ENCODE peak calls at places on chromosomes 2 and 18, in seven cellular contexts. W is K562, V is colonic mucosa, Q is cardiac muscle cell, X is left ventricle myocardium inferior, I is transverse colon, L is foreskin keratinocyte. G is an unnamed sample.

GRCh38 chr2:168749264-168749663 is 53.2 kb upstream of the NOSTRIN start:
- DNase-seq in W (no peak), V (no peak), Q (no peak), X (no peak), I (no peak), L (no peak), G (no peak)

GRCh38 chr2:239549711-239550265 is 149.0 kb upstream of the HDAC4 start:
- DNase-seq in W (no peak), V (no peak), Q (no peak), X (no peak), I (no peak), L (no peak), G (no peak)

GRCh38 chr2:98771771-98772521 is 41.0 kb upstream of the MGAT4A start:
- DNase-seq in W (no peak), V (no peak), Q (peak; percentile 90), X (no peak), I (no peak), L (no peak), G (no peak)

GRCh38 chr2:219430633-219431615 is 3.7 kb upstream of the SPEG start:
- DNase-seq in W (no peak), V (no peak), Q (peak; percentile 53), X (peak; percentile 74), I (no peak), L (no peak), G (no peak)

GRCh38 chr2:17877811-17878221 is 651 bp upstream of the KCNS3 start:
- DNase-seq in W (no peak), V (peak; percentile 36), Q (peak; percentile 8), X (no peak), I (peak; percentile 15), L (no peak), G (no peak)

GRCh38 chr2:241968417-241968816 is 98.9 kb downstream of the RTP5 start:
- DNase-seq in W (no peak), V (no peak), Q (no peak), X (no peak), I (no peak), L (no peak), G (no peak)

GRCh38 chr2:111704246-111704645 is 179.7 kb downstream of the ANAPC1 start:
- DNase-seq in W (no peak), V (peak; percentile 15), Q (peak; percentile 35), X (no peak), I (no peak), L (no peak), G (no peak)

GRCh38 chr2:233598952-233599351 is 18.5 kb upstream of the UGT1A8 start:
- DNase-seq in W (no peak), V (no peak), Q (no peak), X (no peak), I (no peak), L (no peak), G (no peak)

GRCh38 chr18:6520901-6521300 is 106.2 kb upstream of the L3MBTL4 start:
- DNase-seq in W (no peak), V (no peak), Q (no peak), X (no peak), I (no peak), L (no peak), G (no peak)

GRCh38 chr18:46672062-46672970 is 15.3 kb upstream of the LOXHD1 start:
- DNase-seq in W (no peak), V (no peak), Q (no peak), X (no peak), I (no peak), L (no peak), G (no peak)

GRCh38 chr2:128619471-128620325 is 301.0 kb upstream of the HS6ST1 start:
- DNase-seq in W (no peak), V (no peak), Q (no peak), X (no peak), I (no peak), L (no peak), G (no peak)

GRCh38 chr2:171688129-171688465 is 828 bp downstream of the DYNC1I2 start:
- DNase-seq in W (peak; percentile 43), V (no peak), Q (peak; percentile 33), X (no peak), I (no peak), L (no peak), G (no peak)

GRCh38 chr2:119402645-119403560 is 28.8 kb upstream of the TMEM37 start:
- DNase-seq in W (no peak), V (peak; percentile 84), Q (peak; percentile 32), X (peak; percentile 30), I (peak; percentile 71), L (no peak), G (no peak)

GRCh38 chr2:230908595-230909191 is 16.3 kb downstream of the GPR55 start:
- DNase-seq in W (peak; percentile 76), V (peak; percentile 55), Q (peak; percentile 67), X (no peak), I (peak; percentile 53), L (peak; percentile 71), G (no peak)
- H3K4me1 ChIP-seq in W (peaks cover 36% of the 10 kb centered on the region), V (no peaks in the 10 kb centered on the region), Q (peaks cover 19% of the 10 kb centered on the region), X (peaks cover 11% of the 10 kb centered on the region), I (peaks cover 19% of the 10 kb centered on the region), L (peaks cover 3% of the 10 kb centered on the region), G (no peaks in the 10 kb centered on the region)

GRCh38 chr2:84958135-84959044 is 12.6 kb upstream of the KCMF1 start:
- DNase-seq in W (no peak), V (peak; percentile 53), Q (peak; percentile 76), X (no peak), I (peak; percentile 55), L (peak; percentile 99), G (no peak)

GRCh38 chr2:84959045-84959493 is 11.9 kb upstream of the KCMF1 start:
- DNase-seq in W (no peak), V (no peak), Q (peak; percentile 68), X (no peak), I (no peak), L (peak; percentile 67), G (no peak)

GRCh38 chr2:84957771-84958134 is 13.2 kb upstream of the KCMF1 start:
- DNase-seq in W (no peak), V (no peak), Q (no peak), X (no peak), I (no peak), L (no peak), G (no peak)

GRCh38 chr2:84959494-84960156 is 11.3 kb upstream of the KCMF1 start:
- DNase-seq in W (no peak), V (no peak), Q (peak; percentile 17), X (no peak), I (no peak), L (no peak), G (no peak)

DNA sequence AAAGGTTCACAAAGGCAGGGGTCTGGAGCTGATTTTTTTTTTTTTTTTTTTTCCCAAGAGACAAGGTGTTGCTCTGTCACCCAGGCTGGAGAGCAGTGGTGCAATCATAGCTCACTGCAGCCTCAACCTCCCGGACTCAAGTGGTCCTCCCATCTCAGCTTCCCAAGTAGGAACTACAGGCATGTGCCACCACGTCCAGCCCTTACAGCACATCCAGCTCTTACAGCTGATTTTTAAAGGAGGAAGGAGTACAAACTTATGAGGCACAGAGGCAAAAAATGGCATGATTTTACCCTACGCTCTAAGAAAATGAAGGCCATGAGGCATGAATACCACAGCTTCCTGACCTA is 10.8 kb upstream of the KCMF1 start:
- DNase-seq in W (no peak), V (no peak), Q (no peak), X (no peak), I (no peak), L (no peak), G (no peak)
- TF ChIP-seq CTCF in W (no peak), V (no peak), Q (no peak), X (no peak), I (no peak), L (no peak), G (no peak)

DNA sequence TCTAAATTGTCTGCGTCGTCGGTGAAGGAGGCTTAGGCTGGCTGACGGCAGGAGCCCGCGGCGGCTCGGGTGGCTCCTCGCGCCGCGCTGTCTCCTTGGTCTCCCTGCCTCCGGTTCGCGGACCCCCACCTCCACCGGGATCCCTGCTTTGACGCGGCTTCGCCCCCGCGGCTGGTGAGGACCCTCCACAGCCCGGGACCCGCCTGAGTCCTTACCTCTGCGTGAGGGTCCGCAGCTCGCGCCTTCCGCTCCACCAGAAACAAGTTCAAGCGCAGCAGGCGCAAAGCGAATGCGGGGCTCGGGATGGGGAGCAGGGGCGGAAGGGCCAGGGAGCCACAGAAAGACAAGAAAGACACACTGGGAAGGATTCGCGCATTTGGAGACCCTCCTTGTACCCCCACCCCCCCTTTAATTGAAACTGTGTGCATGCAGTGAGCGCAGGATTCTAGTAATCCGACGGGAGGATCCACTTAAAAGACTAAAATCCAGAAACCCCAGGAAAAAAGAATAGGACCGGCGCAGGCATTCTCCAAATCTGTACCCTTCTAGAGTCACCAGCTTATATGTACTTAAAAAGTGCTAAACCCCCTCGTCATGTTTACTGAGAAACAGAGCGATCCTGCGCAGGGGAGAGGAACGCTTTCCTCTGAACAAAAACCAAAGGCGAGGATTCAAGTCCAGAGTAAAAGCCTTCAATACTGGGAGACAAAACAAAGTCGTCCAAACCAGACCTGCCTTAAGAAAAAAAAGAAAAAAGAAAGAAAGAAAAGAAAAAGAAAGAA is 3.8 kb downstream of the PTGR3 start:
- DNase-seq in W (no peak), V (no peak), Q (no peak), X (no peak), I (no peak), L (no peak), G (no peak)
- H3K4me1 ChIP-seq in W (peaks cover 31% of the 10 kb centered on the region), V (peaks cover 6% of the 10 kb centered on the region), Q (peaks cover 10% of the 10 kb centered on the region), X (peaks cover 84% of the 10 kb centered on the region), I (peaks cover 59% of the 10 kb centered on the region), L (peaks cover 3% of the 10 kb centered on the region), G (no peaks in the 10 kb centered on the region)

DNA sequence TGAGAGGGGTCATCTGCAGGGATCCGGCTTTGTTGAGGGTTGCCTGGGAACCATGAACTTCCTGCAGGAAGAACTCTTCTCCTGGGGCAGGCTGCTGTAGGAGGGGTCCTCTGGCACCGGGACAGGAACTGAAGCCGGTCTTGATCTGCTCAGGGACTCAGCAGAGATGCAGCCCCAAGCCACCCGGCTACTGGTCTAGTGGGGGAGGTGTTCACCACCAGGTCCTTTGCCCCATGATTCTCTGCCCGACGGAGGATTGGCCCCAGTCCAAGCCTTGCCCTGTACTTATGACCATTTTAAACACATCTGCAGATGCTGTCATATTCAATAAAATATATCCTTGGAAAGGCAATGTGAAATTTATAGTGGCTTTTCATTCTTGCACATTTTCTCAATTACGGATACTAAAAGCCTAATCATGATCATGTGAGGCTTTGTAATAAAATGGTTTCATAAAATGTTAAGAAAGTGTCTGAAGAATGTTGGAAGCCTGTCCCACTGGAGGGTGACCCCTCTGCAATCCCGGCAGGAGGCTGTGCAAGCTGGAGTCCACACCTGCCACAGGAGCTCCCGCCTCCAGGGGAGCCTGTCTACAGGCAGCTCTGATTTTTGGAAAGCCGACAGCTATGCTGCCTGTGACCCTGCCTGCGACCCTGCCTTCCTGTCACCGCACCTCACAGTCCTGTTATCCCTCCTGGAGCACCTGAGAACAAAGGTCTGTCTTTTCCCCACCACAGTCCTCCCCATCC is 98.8 kb upstream of the TAF1B start:
- DNase-seq in W (no peak), V (peak; percentile 61), Q (no peak), X (no peak), I (peak; percentile 84), L (no peak), G (no peak)
- TF ChIP-seq CTCF in W (no peak), V (no peak), Q (no peak), X (no peak), I (no peak), L (no peak), G (no peak)

G was measured in right atrium auricular region.